ENCODE peak calls at places on chromosome 9, in four cellular contexts. Y is GF-D8, K is AG20443, R is LoVo. F is an unnamed sample.

GRCh38 chr9:76564300-76564699 is 105.3 kb downstream of the GCNT1 start:
- DNase-seq in Y (no peak), R (no peak), K (no peak), F (no peak)

GRCh38 chr9:128201441-128202369 is 1.5 kb upstream of the DNM1 start:
- DNase-seq in K (no peak), R (no peak), Y (no peak), F (no peak)

GRCh38 chr9:70614786-70615565 is 200.5 kb upstream of the KLF9 start:
- DNase-seq in Y (no peak), K (no peak), R (no peak), F (no peak)

GRCh38 chr9:91362212-91362611 is 494 bp upstream of the AUH start:
- DNase-seq in R (no peak), Y (no peak), K (no peak), F (no peak)

GRCh38 chr9:68802525-68803015 is 97.5 kb downstream of the PIP5K1B start:
- DNase-seq in R (no peak), Y (no peak), K (no peak), F (no peak)

GRCh38 chr9:76741524-76741923 is 22.7 kb upstream of the PCA3 start:
- DNase-seq in R (no peak), Y (no peak), K (no peak), F (no peak)

GRCh38 chr9:121529237-121529987 is 29.8 kb upstream of the GGTA1 start:
- DNase-seq in R (no peak), K (peak; percentile 97), Y (no peak), F (no peak)

GRCh38 chr9:121299467-121300282 is 31.7 kb downstream of the GSN start:
- DNase-seq in R (no peak), Y (no peak), K (peak; percentile 66), F (peak; percentile 36)

GRCh38 chr9:97980479-97980803 is 2.7 kb upstream of the ANP32B start:
- DNase-seq in Y (no peak), R (peak; percentile 15), K (peak; percentile 44), F (peak; percentile 34)

GRCh38 chr9:99299214-99300102 is 77.4 kb downstream of the SEC61B start:
- DNase-seq in K (peak; percentile 84), R (no peak), Y (no peak), F (peak; percentile 29)

GRCh38 chr9:136526625-136527066 is 19.2 kb downstream of the NOTCH1 start:
- DNase-seq in R (no peak), K (no peak), Y (no peak), F (peak; percentile 94)

GRCh38 chr9:85185486-85186217 is 516.1 kb downstream of the NTRK2 start:
- DNase-seq in K (no peak), Y (no peak), R (no peak), F (no peak)

GRCh38 chr9:4435197-4435596 is 55.1 kb upstream of the SLC1A1 start:
- DNase-seq in R (no peak), Y (no peak), K (peak; percentile 85), F (peak; percentile 32)

F was measured in SW480.